ENCODE peak calls at places on chromosomes 6 and 20, in five cellular contexts. I is transverse colon, E is A549, Z is breast epithelium, D is heart left ventricle. X is an unnamed sample.

GRCh38 chr6:107173779-107174178 is 58.5 kb upstream of the BEND3 start:
- DNase-seq in I (no peak), E (no peak), Z (no peak), D (no peak), X (no peak)

GRCh38 chr6:6885521-6886088 is 222.2 kb upstream of the RREB1 start:
- DNase-seq in I (peak), E (no peak), Z (no peak), D (peak), X (no peak)

GRCh38 chr6:134517145-134517658 is 199.3 kb upstream of the SGK1 start:
- DNase-seq in I (no peak), E (peak), Z (peak), D (peak), X (no peak)

GRCh38 chr6:66226099-66226498 is 519.1 kb upstream of the EYS start:
- DNase-seq in I (no peak), E (peak), Z (no peak), D (no peak), X (no peak)

GRCh38 chr20:35954907-35955251 is 577 bp upstream of the SCAND1 start:
- DNase-seq in I (no peak), E (no peak), Z (no peak), D (no peak), X (no peak)

GRCh38 chr20:44692932-44693476 is 22.2 kb upstream of the CCN5 start:
- DNase-seq in I (peak), E (peak), Z (peak), D (peak), X (no peak)

GRCh38 chr6:25013249-25013648 is 77.5 kb upstream of the RIPOR2 start:
- DNase-seq in I (no peak), E (no peak), Z (no peak), D (no peak), X (no peak)

GRCh38 chr6:44105146-44105545 is 22.1 kb downstream of the MRPL14 start:
- DNase-seq in I (no peak), E (no peak), Z (no peak), D (no peak), X (no peak)

GRCh38 chr20:64041040-64041780 is 5.2 kb downstream of the C20orf204 start:
- DNase-seq in I (no peak), E (no peak), Z (no peak), D (no peak), X (no peak)
- H3K4me3 ChIP-seq in I (no peak), E (no peak), Z (no peak), D (peak), X (no peak)

GRCh38 chr6:3013486-3013885 is 13.8 kb downstream of the NQO2 start:
- DNase-seq in I (no peak), E (peak), Z (no peak), D (no peak), X (no peak)
- H3K27ac ChIP-seq in I (no peak), E (peak), Z (no peak), D (no peak), X (no peak)

GRCh38 chr6:159074866-159075265 is 30.1 kb upstream of the TAGAP start:
- DNase-seq in I (no peak), E (no peak), Z (no peak), D (no peak), X (peak)
- TF ChIP-seq CTCF in I (no peak), E (no peak), Z (no peak), D (no peak), X (no peak)

GRCh38 chr6:2952557-2953095 is 18.7 kb downstream of the SERPINB6 start:
- DNase-seq in I (peak), E (peak), Z (no peak), D (peak), X (peak)
- H3K4me3 ChIP-seq in I (no peak), E (no peak), Z (no peak), D (no peak), X (peak)

GRCh38 chr6:40909811-40910210 is 129.2 kb downstream of the UNC5CL start:
- DNase-seq in I (no peak), E (no peak), Z (no peak), D (no peak), X (no peak)
- H3K27ac ChIP-seq in I (no peak), E (peak), Z (no peak), D (no peak), X (no peak)

X was measured in WERI-Rb-1.